ENCODE peak calls at places on chromosomes 7 and 10, in four cellular contexts. R is K562, G is HCT116, X is fibroblast of lung. J is an unnamed sample.

GRCh38 chr10:105679781-105680180 is 1038.7 kb downstream of the SORCS3 start:
- DNase-seq in R (no peak), G (no peak), X (no peak), J (no peak)

GRCh38 chr7:98091061-98091460 is 15.6 kb upstream of the LMTK2 start:
- DNase-seq in R (no peak), X (peak; percentile 7), G (no peak), J (no peak)

GRCh38 chr10:77819210-77820140 is 107.1 kb downstream of the DLG5 start:
- DNase-seq in G (no peak), X (no peak), R (no peak), J (no peak)

GRCh38 chr7:51045319-51046102 is 262.8 kb upstream of the GRB10 start:
- DNase-seq in X (peak; percentile 96), G (peak; percentile 63), R (no peak), J (no peak)

GRCh38 chr10:93072713-93073538 is 767 bp upstream of the CYP26A1 start:
- DNase-seq in G (no peak), R (no peak), X (no peak), J (no peak)

GRCh38 chr7:115210552-115210951 is 288.7 kb downstream of the MDFIC start:
- DNase-seq in R (no peak), X (no peak), G (no peak), J (no peak)

GRCh38 chr10:42952931-42953683 is 123.8 kb upstream of the RET start:
- DNase-seq in X (no peak), R (no peak), G (no peak), J (no peak)

GRCh38 chr7:2873686-2874551 is 29.8 kb upstream of the GNA12 start:
- DNase-seq in X (peak; percentile 93), G (peak; percentile 81), R (peak; percentile 72), J (no peak)

GRCh38 chr7:66933469-66933868 is 12.4 kb downstream of the TMEM248 start:
- DNase-seq in G (no peak), R (no peak), X (no peak), J (no peak)

GRCh38 chr7:101124376-101125056 is 2.4 kb upstream of the SERPINE1 start:
- DNase-seq in R (no peak), G (no peak), X (peak; percentile 93), J (no peak)

GRCh38 chr10:51961401-51961800 is 262.0 kb upstream of the CSTF2T start:
- DNase-seq in G (no peak), R (no peak), X (no peak), J (no peak)

GRCh38 chr7:55641273-55641691 is 69.0 kb upstream of the VOPP1 start:
- DNase-seq in X (peak; percentile 74), R (peak; percentile 35), G (peak; percentile 77), J (peak; percentile 65)

GRCh38 chr10:34200355-34200901 is 614.7 kb downstream of the PARD3 start:
- DNase-seq in X (no peak), R (no peak), G (no peak), J (no peak)

GRCh38 chr7:51901489-51901840 is 584.9 kb upstream of the COBL start:
- DNase-seq in G (no peak), X (no peak), R (no peak), J (no peak)

GRCh38 chr7:23472974-23473847 is 2.9 kb upstream of the IGF2BP3 start:
- DNase-seq in R (peak; percentile 18), X (no peak), G (no peak), J (no peak)

GRCh38 chr10:42991442-42992098 is 85.3 kb upstream of the RET start:
- DNase-seq in X (no peak), R (no peak), G (no peak), J (no peak)

GRCh38 chr7:55179897-55180682 is 161.3 kb downstream of the EGFR start:
- DNase-seq in X (no peak), R (no peak), G (no peak), J (no peak)

GRCh38 chr7:90119178-90119971 is 34.9 kb upstream of the STEAP1 start:
- DNase-seq in X (peak; percentile 21), G (no peak), R (no peak), J (no peak)

GRCh38 chr7:2637066-2637471 is 5.3 kb downstream of the TTYH3 start:
- DNase-seq in X (no peak), G (no peak), R (no peak), J (no peak)

GRCh38 chr7:121575194-121575766 is 179.2 kb upstream of the FAM3C start:
- DNase-seq in G (no peak), X (no peak), R (no peak), J (no peak)

GRCh38 chr7:1242601-1243289 is 10.1 kb downstream of the UNCX start:
- DNase-seq in R (no peak), G (no peak), X (no peak), J (no peak)

GRCh38 chr7:1241510-1242128 is 8.9 kb downstream of the UNCX start:
- DNase-seq in G (no peak), R (no peak), X (no peak), J (no peak)

GRCh38 chr7:1240917-1241509 is 8.3 kb downstream of the UNCX start:
- DNase-seq in X (no peak), G (no peak), R (no peak), J (no peak)

GRCh38 chr7:1243290-1243963 is 10.8 kb downstream of the UNCX start:
- DNase-seq in X (no peak), R (no peak), G (no peak), J (no peak)

DNA sequence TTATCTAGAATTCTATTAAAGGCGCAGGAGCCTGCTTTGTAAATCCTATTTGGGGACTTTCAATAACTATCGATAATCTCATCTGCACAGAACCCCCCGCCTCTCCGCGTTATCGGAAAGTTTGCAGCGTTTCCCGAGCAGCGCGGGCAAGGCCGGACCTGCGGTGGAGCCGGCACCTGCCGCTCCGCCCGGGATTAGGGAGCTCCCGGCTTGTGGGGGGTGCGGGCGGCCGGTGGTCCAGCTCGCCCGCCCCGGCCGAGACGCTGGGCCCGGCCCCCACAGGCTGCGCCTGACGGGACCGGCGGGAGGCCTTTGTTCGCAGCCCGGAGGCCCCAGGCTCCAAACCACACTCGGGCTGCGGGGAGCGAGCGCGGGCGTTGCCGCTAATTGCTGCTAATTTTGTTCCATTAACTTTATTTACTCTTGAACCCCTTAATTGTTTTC is 9.5 kb downstream of the UNCX start:
- DNase-seq in R (no peak), X (no peak), G (no peak), J (no peak)
- TF ChIP-seq EZH2 in R (no peak), X (peak; percentile 70), G (no peak), J (no peak)

DNA sequence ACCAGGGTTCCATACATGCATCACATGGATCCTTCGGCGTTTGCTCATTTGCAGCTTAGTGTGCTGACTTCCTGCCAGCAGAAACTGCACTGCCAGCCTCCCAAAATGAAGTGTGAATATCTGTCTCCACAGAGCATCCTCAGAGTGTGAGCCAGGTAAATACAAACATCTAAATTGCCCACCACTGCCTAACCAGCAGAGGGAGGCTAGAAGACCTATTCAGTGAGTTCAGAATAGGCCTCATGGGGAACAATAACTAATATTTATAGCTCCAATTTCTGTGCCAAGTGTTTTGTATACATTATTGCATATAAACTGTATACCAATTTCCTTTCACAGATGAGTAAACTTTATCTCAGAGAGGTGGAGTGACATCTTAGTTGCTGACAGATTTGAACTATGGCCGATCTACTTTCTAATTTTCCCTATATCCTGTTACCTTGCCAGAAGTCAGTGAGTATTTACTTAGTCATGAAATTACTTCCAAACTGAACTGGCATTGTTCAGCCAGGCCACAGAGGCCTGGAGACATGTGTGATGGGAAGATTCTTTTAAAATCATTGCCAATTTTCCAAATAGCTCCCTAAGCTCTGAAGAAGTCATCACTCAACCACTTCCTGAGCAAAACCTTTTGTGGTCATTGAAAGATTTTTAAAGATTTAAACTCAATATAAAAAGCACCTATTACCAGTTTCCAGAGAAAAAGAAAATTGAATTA is 926.5 kb upstream of the GHITM start:
- DNase-seq in R (no peak), G (no peak), X (peak; percentile 95), J (no peak)
- TF ChIP-seq CTCF in R (no peak), G (no peak), X (no peak), J (no peak)

GRCh38 chr7:112444505-112444904 is 5.8 kb upstream of the IFRD1 start:
- DNase-seq in X (no peak), G (no peak), R (no peak), J (no peak)
- TF ChIP-seq EZH2 in X (no peak), G (no peak), R (no peak), J (no peak)

GRCh38 chr10:111962951-111963350 is 220.6 kb downstream of the GPAM start:
- DNase-seq in G (no peak), X (no peak), R (no peak), J (no peak)

GRCh38 chr10:111967116-111967515 is 216.4 kb downstream of the GPAM start:
- DNase-seq in X (no peak), G (no peak), R (no peak), J (no peak)

GRCh38 chr10:111968624-111969023 is 214.9 kb downstream of the GPAM start:
- DNase-seq in G (no peak), X (no peak), R (no peak), J (no peak)

GRCh38 chr10:111972109-111972508 is 211.5 kb downstream of the GPAM start:
- DNase-seq in G (no peak), R (no peak), X (no peak), J (no peak)

GRCh38 chr10:111967547-111967946 is 216.0 kb downstream of the GPAM start:
- DNase-seq in G (no peak), X (no peak), R (no peak), J (no peak)
- TF ChIP-seq CTCF in G (no peak), X (no peak), R (no peak), J (no peak)

GRCh38 chr10:953836-954235 is 22.3 kb upstream of the LARP4B start:
- DNase-seq in X (no peak), G (no peak), R (no peak), J (no peak)
- TF ChIP-seq EZH2 in X (no peak), G (no peak), R (no peak), J (no peak)

DNA sequence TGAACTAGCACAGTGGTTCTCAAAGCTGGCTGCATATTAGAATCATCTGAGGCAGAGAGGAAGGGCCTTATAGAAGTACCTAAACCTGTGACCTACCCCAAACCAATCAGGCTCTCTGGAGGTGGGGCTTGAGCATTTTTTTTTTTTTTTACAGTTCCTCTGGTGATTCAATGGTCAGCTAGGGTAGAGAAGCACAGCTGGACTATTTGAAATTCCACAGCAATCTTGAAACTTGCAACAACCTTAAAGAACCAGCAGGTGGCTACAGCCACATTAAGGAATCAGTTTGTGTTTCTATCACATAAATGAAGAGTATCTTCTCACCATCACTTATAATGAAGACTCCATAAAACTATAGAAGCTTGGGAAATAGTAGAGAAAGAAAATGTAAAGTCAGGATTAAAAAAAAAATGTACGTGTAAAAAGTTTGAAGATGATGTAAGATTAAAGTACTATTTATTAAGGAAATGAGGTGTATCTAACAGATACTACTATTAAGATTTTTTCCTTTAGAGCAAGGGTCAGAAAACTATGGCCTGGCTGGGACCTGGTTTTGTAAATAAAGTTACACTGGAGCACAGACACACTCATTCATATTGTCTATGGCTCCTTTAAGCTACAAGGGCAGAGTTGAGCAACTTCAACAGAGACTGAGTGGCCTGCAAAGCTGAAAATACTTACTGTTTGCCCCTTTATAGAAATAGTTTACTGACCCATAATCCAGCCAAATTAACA is 3.8 kb downstream of the RTKN2 start:
- DNase-seq in X (peak; percentile 92), G (peak; percentile 87), R (peak; percentile 38), J (no peak)
- TF ChIP-seq CTCF in X (peak; percentile 58), G (peak; percentile 64), R (peak; percentile 47), J (peak; percentile 49)

J was measured in GM12878.